ENCODE peak calls at places on chromosomes 6 and 20, in six cellular contexts. W is tibial artery, N is heart left ventricle, P is Panc1, J is ascending aorta, X is OCI-LY7. H is an unnamed sample.
A peak's percentile ranks its signal among the peaks of the same experiment; 100 is the strongest.

GRCh38 chr20:50008007-50008406 is 25.2 kb downstream of the SNAI1 start:
- DNase-seq in W (no peak), N (no peak), P (no peak), J (no peak), X (no peak), H (no peak)

GRCh38 chr20:54368578-54368977 is 106.8 kb upstream of the DOK5 start:
- DNase-seq in W (no peak), N (no peak), P (no peak), J (no peak), X (no peak), H (no peak)

GRCh38 chr20:2815242-2815900 is 584 bp downstream of the C20orf141 start:
- DNase-seq in W (no peak), N (no peak), P (no peak), J (no peak), X (no peak), H (no peak)

GRCh38 chr20:8602389-8603116 is 466.3 kb upstream of the PLCB4 start:
- DNase-seq in W (no peak), N (no peak), P (no peak), J (no peak), X (peak; percentile 56), H (no peak)

GRCh38 chr20:58839474-58839874 is 11.2 kb downstream of the GNAS-AS1 start:
- DNase-seq in W (no peak), N (no peak), P (no peak), J (no peak), X (peak; percentile 37), H (peak; percentile 43)

GRCh38 chr6:45378324-45378926 is 691 bp upstream of the SUPT3H start:
- DNase-seq in W (peak; percentile 36), N (no peak), P (no peak), J (no peak), X (no peak), H (no peak)

GRCh38 chr6:134331255-134331654 is 13.3 kb upstream of the SGK1 start:
- DNase-seq in W (no peak), N (no peak), P (no peak), J (no peak), X (no peak), H (no peak)

GRCh38 chr6:103893082-103893481 is 966.6 kb downstream of the HACE1 start:
- DNase-seq in W (no peak), N (no peak), P (no peak), J (no peak), X (no peak), H (no peak)

GRCh38 chr6:20833881-20834515 is 299.7 kb downstream of the CDKAL1 start:
- DNase-seq in W (no peak), N (no peak), P (no peak), J (no peak), X (no peak), H (no peak)

GRCh38 chr6:15400572-15401004 is 154.7 kb downstream of the JARID2 start:
- DNase-seq in W (peak; percentile 51), N (peak; percentile 85), P (no peak), J (no peak), X (no peak), H (no peak)

DNA sequence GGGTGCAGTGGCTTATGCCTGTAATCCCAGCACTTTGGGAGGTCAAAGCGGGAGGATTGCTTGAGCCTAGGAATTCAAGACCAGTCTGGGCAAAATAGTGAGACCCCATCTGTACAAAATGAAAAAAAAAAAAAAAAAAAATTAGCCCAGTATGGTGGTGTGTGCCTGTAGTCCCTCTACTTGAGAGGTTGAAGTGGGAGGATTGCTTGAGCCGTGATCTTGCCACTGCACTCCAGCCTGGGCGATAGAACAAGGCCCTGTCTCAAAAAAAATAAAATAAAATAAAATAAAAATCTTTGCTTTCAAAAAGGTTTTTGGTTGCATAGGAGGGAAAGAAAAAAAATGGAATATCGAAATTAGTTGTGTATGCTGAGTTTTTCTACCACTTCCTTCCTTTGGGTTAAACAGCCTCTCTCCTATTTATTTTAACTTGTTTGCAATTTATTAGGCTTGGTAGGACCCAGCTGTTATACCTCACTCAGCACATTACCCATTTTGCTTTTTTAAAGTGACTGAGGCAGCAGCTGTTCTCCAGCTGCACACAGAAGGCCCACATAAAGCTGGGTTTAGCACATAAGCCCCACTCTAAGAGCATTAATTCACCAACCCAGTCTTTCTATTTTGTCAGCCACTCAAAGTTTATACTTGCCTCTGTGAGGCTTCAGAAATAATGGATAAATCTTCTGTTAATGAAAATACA is 152.3 kb downstream of the ZFAND3 start:
- DNase-seq in W (no peak), N (no peak), P (no peak), J (no peak), X (no peak), H (no peak)
- H3K27ac ChIP-seq in W (no peak overlapping the region), N (no peak overlapping the region), P (no peak overlapping the region), J (no peak overlapping the region), X (no peak overlapping the region), H (no peak overlapping the region)

DNA sequence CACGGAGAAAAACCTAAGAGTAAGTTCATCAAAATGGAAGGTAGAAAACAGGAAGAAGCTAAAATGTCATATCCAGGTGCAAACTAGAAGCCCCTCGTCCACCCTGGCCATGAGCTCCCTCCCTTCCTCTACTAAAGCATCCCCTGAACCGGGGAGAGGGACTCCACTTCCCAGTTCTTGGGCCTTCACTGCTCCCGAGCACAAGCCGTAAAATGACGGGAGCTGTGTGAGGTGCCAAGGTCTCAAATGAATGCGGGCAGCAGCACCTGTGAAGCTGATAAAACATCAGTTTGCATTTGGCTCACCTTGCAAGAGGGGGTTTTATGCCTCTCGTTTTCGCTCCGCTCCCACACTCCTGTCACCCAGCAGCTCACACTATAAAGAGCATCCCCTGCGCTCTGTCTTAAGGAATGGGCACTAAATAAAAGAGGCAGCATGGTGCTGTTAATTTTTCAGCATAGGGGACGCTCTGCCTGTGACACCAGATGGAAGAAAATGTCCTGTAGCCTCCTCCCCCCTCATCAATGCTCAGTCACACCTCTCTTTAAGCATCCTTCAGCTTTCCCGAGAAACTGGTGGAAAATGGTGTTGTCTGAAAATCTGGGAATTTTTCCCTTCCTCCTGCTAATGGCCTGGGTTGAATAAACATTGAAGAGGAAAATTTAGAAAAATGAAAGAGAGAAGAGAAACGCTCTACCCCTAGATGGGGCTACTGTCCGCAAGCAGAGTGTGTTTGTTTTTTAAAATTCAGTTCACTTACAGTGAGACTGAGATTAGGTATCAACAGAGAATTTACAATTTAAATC is 563.0 kb upstream of the AGPAT4 start:
- DNase-seq in W (no peak), N (no peak), P (no peak), J (no peak), X (no peak), H (no peak)
- TF ChIP-seq CTCF in W (peak; percentile 8), N (peak; percentile 21), P (peak; percentile 65), J (no peak), X (peak; percentile 38), H (no peak)

GRCh38 chr20:38935967-38936407 is 9.8 kb downstream of the FAM83D start:
- DNase-seq in W (no peak), N (no peak), P (no peak), J (no peak), X (no peak), H (no peak)
- H3K27ac ChIP-seq in W (no peak overlapping the region), N (no peak overlapping the region), P (no peak overlapping the region), J (no peak overlapping the region), X (no peak overlapping the region), H (no peak overlapping the region)

DNA sequence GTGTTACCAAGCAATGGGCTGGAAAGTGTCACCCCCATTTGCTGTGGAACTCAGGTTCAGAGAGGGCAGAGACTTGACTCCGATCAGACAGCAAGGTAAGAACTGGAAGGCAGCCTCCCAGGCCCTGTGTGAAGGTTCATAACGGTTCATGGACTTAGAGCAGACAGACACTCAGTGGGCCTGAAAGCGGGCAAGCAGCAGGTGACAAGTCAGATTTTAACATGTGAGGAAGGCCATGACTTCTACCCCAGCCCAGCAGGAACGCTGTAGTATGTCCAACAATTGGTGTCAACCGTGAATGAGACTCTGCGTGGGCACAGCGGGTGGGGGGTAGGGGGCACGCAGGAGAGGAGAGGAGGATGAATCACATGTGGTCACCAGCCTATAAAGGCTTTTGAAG is 217.6 kb upstream of the SNX9 start:
- DNase-seq in W (no peak), N (no peak), P (no peak), J (no peak), X (no peak), H (no peak)
- TF ChIP-seq CTCF in W (no peak), N (no peak), P (no peak), J (no peak), X (no peak), H (no peak)

GRCh38 chr20:48421547-48421946 is 406.3 kb downstream of the PREX1 start:
- DNase-seq in W (no peak), N (no peak), P (no peak), J (no peak), X (peak; percentile 17), H (no peak)

GRCh38 chr20:48422242-48422960 is 405.4 kb downstream of the PREX1 start:
- DNase-seq in W (no peak), N (no peak), P (no peak), J (no peak), X (no peak), H (no peak)

GRCh38 chr20:48431635-48432034 is 396.2 kb downstream of the PREX1 start:
- DNase-seq in W (no peak), N (no peak), P (no peak), J (no peak), X (no peak), H (no peak)

DNA sequence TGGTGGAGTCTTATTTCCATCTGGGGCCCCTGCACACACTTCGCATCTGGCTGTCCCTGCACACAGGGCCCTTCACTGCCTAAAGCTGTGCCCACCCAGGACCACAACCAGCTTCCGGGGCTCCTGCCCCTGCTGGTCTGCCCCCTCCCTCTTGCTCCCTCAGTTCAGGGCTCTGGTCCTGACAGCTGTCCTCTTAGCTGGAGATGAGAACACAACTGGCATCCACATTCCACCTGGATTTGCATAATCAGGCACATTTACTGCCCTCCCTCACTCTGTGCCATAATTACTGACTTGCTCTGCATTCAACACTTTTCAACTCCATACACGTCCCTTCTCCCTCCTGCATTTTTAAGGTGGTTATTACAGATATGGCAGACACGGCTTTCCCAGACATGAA is 402.0 kb downstream of the PREX1 start:
- DNase-seq in W (no peak), N (no peak), P (no peak), J (no peak), X (no peak), H (no peak)
- H3K27ac ChIP-seq in W (no peak overlapping the region), N (no peak overlapping the region), P (no peak overlapping the region), J (no peak overlapping the region), X (no peak overlapping the region), H (no peak overlapping the region)